ENCODE peak calls at places on chromosomes 7 and 10, in four cellular contexts. L is A549; P is CD8-positive, alpha-beta T cell; I is GM13977. O is an unnamed sample.
A peak's percentile ranks its signal among the peaks of the same experiment; 100 is the strongest.

GRCh38 chr7:18762189-18762588 is 266.6 kb downstream of the HDAC9 start:
- DNase-seq in L (no peak), P (no peak), I (no peak), O (no peak)

GRCh38 chr7:114295522-114295921 is 119.1 kb upstream of the FOXP2 start:
- DNase-seq in L (no peak), P (no peak), I (no peak), O (no peak)

GRCh38 chr10:754914-755313 is 65.4 kb upstream of the DIP2C start:
- DNase-seq in L (no peak), P (no peak), I (no peak), O (no peak)

GRCh38 chr10:110137142-110137545 is 70.3 kb upstream of the MXI1 start:
- DNase-seq in L (peak; percentile 50), P (no peak), I (peak; percentile 57), O (peak; percentile 56)

GRCh38 chr7:119665791-119666190 is 607.2 kb upstream of the KCND2 start:
- DNase-seq in L (no peak), P (no peak), I (no peak), O (no peak)

GRCh38 chr7:100428967-100429636 is 529 bp upstream of the MEPCE start:
- DNase-seq in L (peak; percentile 93), P (peak; percentile 100), I (peak; percentile 97), O (peak; percentile 96)

GRCh38 chr10:111017093-111017492 is 59.7 kb upstream of the ADRA2A start:
- DNase-seq in L (no peak), P (no peak), I (no peak), O (no peak)

GRCh38 chr10:126302195-126302594 is 86.1 kb downstream of the ADAM12 start:
- DNase-seq in L (no peak), P (no peak), I (no peak), O (no peak)

GRCh38 chr10:114893248-114893647 is 44.7 kb upstream of the TRUB1 start:
- DNase-seq in L (no peak), P (no peak), I (no peak), O (no peak)

GRCh38 chr7:105759670-105760548 is 116.5 kb downstream of the ATXN7L1 start:
- DNase-seq in L (peak; percentile 66), P (peak; percentile 23), I (no peak), O (peak; percentile 22)

GRCh38 chr7:112572669-112573301 is 92.0 kb downstream of the LSMEM1 start:
- DNase-seq in L (no peak), P (no peak), I (no peak), O (no peak)

GRCh38 chr10:125273023-125273422 is 112.7 kb upstream of the CTBP2 start:
- DNase-seq in L (no peak), P (no peak), I (no peak), O (no peak)

GRCh38 chr7:46720761-46721160 is 799.7 kb upstream of the IGFBP3 start:
- DNase-seq in L (no peak), P (no peak), I (no peak), O (no peak)

GRCh38 chr7:113267885-113268284 is 149.5 kb upstream of the SMIM30 start:
- DNase-seq in L (no peak), P (no peak), I (no peak), O (no peak)

GRCh38 chr10:12358863-12359647 is 9.7 kb downstream of the CAMK1D start:
- DNase-seq in L (no peak), P (no peak), I (no peak), O (no peak)

GRCh38 chr10:106609867-106610266 is 554.6 kb downstream of the SORCS1 start:
- DNase-seq in L (no peak), P (no peak), I (no peak), O (no peak)

GRCh38 chr7:116315803-116316202 is 105.5 kb downstream of the TES start:
- DNase-seq in L (no peak), P (no peak), I (peak; percentile 6), O (peak; percentile 22)

GRCh38 chr10:100972115-100972903 is 3.0 kb downstream of the SEMA4G start:
- DNase-seq in L (no peak), P (no peak), I (no peak), O (no peak)

GRCh38 chr7:7190142-7190541 is 7.8 kb downstream of the C1GALT1 start:
- DNase-seq in L (no peak), P (no peak), I (no peak), O (no peak)

GRCh38 chr7:44976040-44976745 is 2.6 kb downstream of the MYO1G start:
- DNase-seq in L (no peak), P (no peak), I (no peak), O (no peak)

GRCh38 chr7:81810448-81811155 is 40.8 kb upstream of the HGF start:
- DNase-seq in L (no peak), P (no peak), I (no peak), O (no peak)

GRCh38 chr7:55065079-55065478 is 46.3 kb downstream of the EGFR start:
- DNase-seq in L (peak; percentile 84), P (no peak), I (no peak), O (no peak)

GRCh38 chr10:132265878-132266496 is 41.8 kb downstream of the STK32C start:
- DNase-seq in L (no peak), P (no peak), I (no peak), O (no peak)

GRCh38 chr7:108973075-108973474 is 403.4 kb downstream of the DNAJB9 start:
- DNase-seq in L (no peak), P (no peak), I (no peak), O (no peak)

GRCh38 chr10:70317272-70317942 is 33.6 kb upstream of the NPFFR1 start:
- DNase-seq in L (no peak), P (no peak), I (no peak), O (no peak)

GRCh38 chr10:77609781-77610272 is 27.8 kb downstream of the KCNMA1 start:
- DNase-seq in L (no peak), P (no peak), I (peak; percentile 62), O (peak; percentile 36)

GRCh38 chr10:34544400-34544799 is 270.7 kb downstream of the PARD3 start:
- DNase-seq in L (no peak), P (no peak), I (no peak), O (no peak)

GRCh38 chr7:27151945-27152815 is at the start of gene HOXA3:
- DNase-seq in L (no peak), P (no peak), I (no peak), O (no peak)

GRCh38 chr7:143884276-143884977 is 17.5 kb downstream of the TCAF1 start:
- DNase-seq in L (no peak), P (no peak), I (no peak), O (no peak)

GRCh38 chr10:15316144-15316543 is 54.9 kb downstream of the FAM171A1 start:
- DNase-seq in L (no peak), P (no peak), I (no peak), O (no peak)

GRCh38 chr10:86779267-86780017 is 23.0 kb downstream of the BMPR1A start:
- DNase-seq in L (no peak), P (no peak), I (no peak), O (no peak)

GRCh38 chr10:35770817-35771355 is 128.8 kb upstream of the FZD8 start:
- DNase-seq in L (no peak), P (no peak), I (no peak), O (no peak)
- TF ChIP-seq CTCF in L (no peak), P (no peak), I (no peak), O (no peak)

DNA sequence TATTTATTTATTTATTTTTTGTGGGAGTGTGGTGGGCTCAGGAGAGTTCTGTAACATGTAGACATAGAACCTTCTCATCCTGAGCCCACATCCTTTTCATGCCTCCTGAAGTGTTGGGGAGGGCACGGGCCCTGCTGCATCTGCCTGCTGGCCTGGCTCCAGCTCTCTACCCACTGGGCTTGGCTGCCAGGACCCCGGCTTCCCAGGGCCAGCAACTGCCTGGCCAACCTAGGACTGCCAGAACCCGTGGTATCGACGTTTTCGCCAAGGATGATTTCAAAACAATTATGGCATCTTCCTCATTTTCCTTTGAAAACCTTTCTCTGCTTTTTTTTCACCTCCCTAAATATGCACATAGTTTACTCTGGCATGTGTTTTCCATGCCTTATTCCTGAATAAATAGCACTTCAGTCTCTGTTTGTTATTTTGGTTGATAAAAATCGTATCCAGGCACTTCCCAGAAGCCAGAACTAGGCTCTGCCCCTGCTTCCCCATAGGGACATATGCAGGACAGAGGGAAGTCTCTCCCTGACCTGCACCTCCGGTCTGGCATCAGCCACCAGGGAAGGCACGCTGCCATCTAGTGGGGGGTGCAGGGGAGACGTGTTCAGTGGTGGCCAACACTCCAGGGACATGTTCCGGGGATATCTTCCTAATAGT is 31.0 kb upstream of the ANTXRL start:
- DNase-seq in L (peak; percentile 87), P (peak; percentile 49), I (peak; percentile 53), O (peak; percentile 47)
- TF ChIP-seq CTCF in L (peak; percentile 70), P (peak; percentile 56), I (peak; percentile 59), O (peak; percentile 57)

GRCh38 chr10:30778769-30779168 is 149.2 kb upstream of the LYZL2 start:
- DNase-seq in L (no peak), P (no peak), I (no peak), O (no peak)
- TF ChIP-seq CTCF in L (no peak), P (peak; percentile 23), I (no peak), O (no peak)

GRCh38 chr7:128398841-128399135 is 11.0 kb downstream of the IMPDH1 start:
- DNase-seq in L (no peak), P (no peak), I (no peak), O (no peak)
- TF ChIP-seq CTCF in L (no peak), P (peak; percentile 23), I (no peak), O (no peak)

DNA sequence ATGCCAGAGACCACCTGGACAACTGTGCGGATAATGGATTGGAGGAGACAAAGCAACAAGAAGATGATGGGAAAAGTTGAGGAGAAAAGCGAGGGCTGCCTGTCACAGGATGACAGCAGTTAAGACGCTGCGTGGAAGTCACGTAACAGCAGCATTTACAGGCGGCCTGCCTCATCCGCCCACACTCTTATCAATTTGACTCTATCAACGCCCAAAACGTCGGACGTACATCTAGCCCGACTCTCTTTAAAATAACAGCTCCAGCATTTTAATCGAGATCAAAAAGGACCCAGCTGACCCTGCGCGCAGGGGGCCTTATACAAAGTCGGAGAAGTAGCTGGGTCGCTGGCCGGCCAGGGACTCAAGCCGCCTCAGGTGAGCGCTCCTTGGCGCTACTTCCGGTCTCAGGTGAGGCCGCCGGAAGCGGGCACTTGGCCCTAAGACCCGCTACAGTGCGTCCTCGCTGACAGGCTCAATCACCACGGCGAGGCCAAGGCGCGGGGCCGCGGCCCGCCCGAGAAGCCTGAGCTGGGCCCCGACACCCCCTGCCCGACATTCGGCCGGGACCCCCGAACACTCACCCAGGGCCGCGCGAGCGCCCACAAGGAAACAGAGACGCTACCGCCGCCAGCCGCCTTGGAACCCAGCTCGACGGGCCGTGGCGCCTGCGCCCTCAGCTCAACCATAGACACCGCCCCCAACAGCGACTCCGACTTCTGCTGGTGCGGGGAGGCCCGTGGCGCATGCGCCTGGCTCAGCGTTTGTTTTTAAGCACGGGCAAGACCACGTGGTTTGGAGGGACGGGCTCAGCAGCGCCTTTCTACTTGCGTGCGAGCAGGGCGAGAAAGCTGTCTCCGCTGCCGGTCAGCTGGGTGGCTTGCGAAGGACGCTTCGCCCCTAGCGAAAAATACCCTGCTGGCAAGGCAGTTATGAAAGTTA is at the start of gene ERCC6:
- DNase-seq in L (peak; percentile 99), P (peak; percentile 94), I (peak; percentile 98), O (peak; percentile 98)
- TF ChIP-seq CTCF in L (no peak), P (no peak), I (no peak), O (peak; percentile 5)